ENCODE peak calls at places on chromosomes 12 and 14, in four cellular contexts. S, Y, H and V are unnamed samples.

GRCh38 chr14:101315802-101316296 is 245.4 kb upstream of the DIO3 start:
- DNase-seq in S (peak), Y (no peak), H (no peak), V (no peak)

GRCh38 chr14:70096866-70097265 is 91.9 kb downstream of the SLC8A3 start:
- DNase-seq in S (no peak), Y (no peak), H (peak), V (no peak)

GRCh38 chr12:123660328-123660727 is 10.6 kb upstream of the TCTN2 start:
- DNase-seq in S (no peak), Y (no peak), H (no peak), V (no peak)

GRCh38 chr12:113214938-113215400 is 6.3 kb upstream of the TPCN1 start:
- DNase-seq in S (no peak), Y (no peak), H (peak), V (peak)

GRCh38 chr14:91310620-91311283 is 66.2 kb upstream of the GPR68 start:
- DNase-seq in S (no peak), Y (no peak), H (no peak), V (no peak)

GRCh38 chr12:66598081-66598480 is 80.8 kb downstream of the GRIP1 start:
- DNase-seq in S (no peak), Y (no peak), H (no peak), V (no peak)

GRCh38 chr12:57319678-57320469 is 68.9 kb upstream of the STAC3 start:
- DNase-seq in S (no peak), Y (no peak), H (no peak), V (no peak)

GRCh38 chr12:91460457-91460856 is 277.8 kb upstream of the DCN start:
- DNase-seq in S (no peak), Y (no peak), H (no peak), V (no peak)

GRCh38 chr14:53022593-53022992 is 71.7 kb upstream of the FERMT2 start:
- DNase-seq in S (no peak), Y (no peak), H (no peak), V (no peak)

GRCh38 chr12:1933342-1933992 is 15.0 kb upstream of the CACNA2D4 start:
- DNase-seq in S (peak), Y (no peak), H (no peak), V (no peak)

GRCh38 chr14:56046546-56046945 is 71.7 kb upstream of the PELI2 start:
- DNase-seq in S (no peak), Y (no peak), H (no peak), V (no peak)

GRCh38 chr12:2804390-2805145 is 7.9 kb upstream of the ITFG2 start:
- DNase-seq in S (no peak), Y (no peak), H (no peak), V (no peak)

GRCh38 chr14:73250781-73251500 is 13.6 kb downstream of the PAPLN start:
- DNase-seq in S (no peak), Y (no peak), H (no peak), V (no peak)

GRCh38 chr12:96136129-96136528 is 58.0 kb upstream of the ELK3 start:
- DNase-seq in S (no peak), Y (no peak), H (no peak), V (no peak)

GRCh38 chr12:65657635-65658034 is 166.6 kb upstream of the HMGA2 start:
- DNase-seq in S (no peak), Y (no peak), H (no peak), V (no peak)

GRCh38 chr12:47935196-47935595 is 28.2 kb upstream of the TMEM106C start:
- DNase-seq in S (no peak), Y (no peak), H (peak), V (no peak)

GRCh38 chr14:65117795-65118746 is 15.8 kb upstream of the MAX start:
- DNase-seq in S (no peak), Y (no peak), H (no peak), V (no peak)

GRCh38 chr14:30966415-30967363 is 58.8 kb upstream of the AP4S1 start:
- DNase-seq in S (no peak), Y (no peak), H (no peak), V (no peak)

GRCh38 chr12:67531051-67531450 is 117.5 kb upstream of the DYRK2 start:
- DNase-seq in S (no peak), Y (no peak), H (no peak), V (no peak)

GRCh38 chr14:26394114-26394855 is 203.5 kb downstream of the NOVA1 start:
- DNase-seq in S (no peak), Y (no peak), H (no peak), V (no peak)

GRCh38 chr14:55533960-55534359 is 46.0 kb upstream of the KTN1 start:
- DNase-seq in S (no peak), Y (no peak), H (no peak), V (no peak)

GRCh38 chr12:16349132-16349463 is 1.7 kb downstream of the MGST1 start:
- DNase-seq in S (no peak), Y (peak), H (peak), V (no peak)

GRCh38 chr14:68345738-68346137 is 447.1 kb downstream of the ZFP36L1 start:
- DNase-seq in S (no peak), Y (no peak), H (no peak), V (no peak)

GRCh38 chr14:68544150-68544892 is 248.5 kb downstream of the ZFP36L1 start:
- DNase-seq in S (no peak), Y (no peak), H (no peak), V (no peak)

GRCh38 chr12:9372202-9372601 is 164.0 kb upstream of the PZP start:
- DNase-seq in S (no peak), Y (no peak), H (peak), V (no peak)

DNA sequence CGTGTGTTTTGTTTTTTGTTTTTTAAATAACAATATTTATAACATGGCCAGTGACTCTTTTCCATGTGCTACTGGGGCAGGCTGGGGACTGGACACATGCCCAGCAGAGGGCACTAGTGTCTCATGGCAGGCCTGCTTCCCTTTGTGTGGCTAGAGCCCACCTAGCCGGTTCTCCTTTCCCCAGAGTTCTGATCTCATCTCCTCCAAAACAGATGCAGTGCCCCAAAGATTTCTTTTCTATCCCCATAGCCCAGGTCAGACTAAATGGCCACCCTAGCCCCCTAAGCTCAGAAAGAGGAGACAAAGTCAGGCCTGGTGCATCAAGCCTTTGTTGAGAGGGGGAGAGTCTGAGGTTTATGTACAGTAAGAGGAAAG is 21.2 kb downstream of the PRPF40B start:
- DNase-seq in S (peak), Y (peak), H (peak), V (peak)
- TF ChIP-seq KDM1A in S (no peak), Y (no peak), H (no peak), V (no peak)

DNA sequence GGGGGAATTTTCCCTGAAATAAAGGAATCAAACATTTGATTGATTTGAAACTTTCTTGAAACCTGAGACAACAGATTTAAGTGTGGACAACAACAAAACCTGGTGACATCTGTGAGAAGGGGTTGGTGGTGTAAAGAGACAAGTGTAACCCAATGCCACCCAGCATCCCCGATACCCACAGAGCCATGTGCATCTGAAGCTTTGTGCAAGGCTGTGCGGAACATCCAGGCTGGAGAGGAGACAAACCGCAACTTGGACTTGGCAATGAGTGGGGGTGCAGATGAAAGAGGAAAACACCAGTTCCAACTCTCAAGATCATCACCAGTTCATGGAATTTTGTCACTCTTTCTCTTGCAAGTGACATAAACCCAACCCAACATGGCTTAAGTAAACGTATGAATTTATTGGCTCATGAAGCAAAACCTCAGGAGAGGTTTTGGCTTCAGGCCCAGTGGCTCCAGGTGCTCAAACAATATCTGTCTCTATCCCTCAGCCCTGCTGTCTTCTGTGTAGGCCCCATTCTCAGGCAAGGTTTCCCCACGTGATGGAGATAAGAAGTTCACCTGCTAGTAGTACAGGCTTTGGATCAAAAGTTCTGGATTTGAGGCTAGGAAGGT is 55.2 kb upstream of the NTF3 start:
- DNase-seq in S (no peak), Y (no peak), H (no peak), V (no peak)
- TF ChIP-seq ZNF274 in S (no peak), Y (no peak), H (no peak), V (no peak)

DNA sequence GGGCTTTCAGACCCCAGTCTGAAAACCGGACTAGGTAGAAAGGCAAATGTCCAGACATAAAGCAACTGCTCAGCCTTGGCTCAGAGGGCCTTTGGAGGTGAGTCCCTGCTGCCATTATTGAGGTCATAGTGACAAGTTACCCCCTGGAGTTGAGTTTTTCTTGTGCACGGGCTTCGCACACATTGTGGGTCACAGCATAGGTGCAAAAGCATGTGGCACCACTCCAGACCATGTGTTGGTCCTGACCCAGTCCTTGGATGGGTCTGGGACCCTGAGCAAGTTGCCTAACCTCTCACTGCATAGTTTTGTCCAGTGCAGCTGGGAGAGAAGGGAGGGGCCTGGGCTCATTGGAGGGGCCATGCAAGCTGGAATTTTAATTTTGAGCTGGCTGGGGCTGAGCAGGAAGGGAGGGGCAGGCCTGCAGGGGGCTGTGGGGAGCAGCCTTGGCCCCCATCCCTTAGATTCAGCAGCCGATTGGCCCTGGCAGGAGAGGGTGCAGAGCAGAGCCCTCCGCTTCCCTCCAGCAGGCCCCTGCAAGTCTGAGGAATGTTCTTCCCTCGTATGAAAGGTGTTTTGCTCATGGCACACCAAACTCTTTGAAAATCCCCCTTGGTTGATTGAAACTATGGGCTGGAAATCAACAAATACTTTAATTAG is 4.2 kb upstream of the KRT5 start:
- DNase-seq in S (peak), Y (no peak), H (no peak), V (no peak)
- TF ChIP-seq KDM1A in S (no peak), Y (no peak), H (no peak), V (no peak)

GRCh38 chr14:58288106-58288792 is 10.1 kb upstream of the ARID4A start:
- DNase-seq in S (no peak), Y (no peak), H (no peak), V (no peak)
- TF ChIP-seq ZNF274 in S (no peak), Y (no peak), H (no peak), V (no peak)

GRCh38 chr12:131162113-131162512 is 208.4 kb downstream of the ADGRD1 start:
- DNase-seq in S (no peak), Y (no peak), H (no peak), V (no peak)

GRCh38 chr12:131157739-131158138 is 204.0 kb downstream of the ADGRD1 start:
- DNase-seq in S (no peak), Y (no peak), H (no peak), V (no peak)

GRCh38 chr12:131155131-131155530 is 201.4 kb downstream of the ADGRD1 start:
- DNase-seq in S (no peak), Y (no peak), H (no peak), V (no peak)

GRCh38 chr12:131163189-131163738 is 209.6 kb downstream of the ADGRD1 start:
- DNase-seq in S (no peak), Y (no peak), H (no peak), V (no peak)

GRCh38 chr12:131159660-131160059 is 206.0 kb downstream of the ADGRD1 start:
- DNase-seq in S (no peak), Y (no peak), H (peak), V (no peak)
- TF ChIP-seq KDM1A in S (no peak), Y (no peak), H (no peak), V (no peak)

GRCh38 chr12:74660442-74660841 is 122.8 kb downstream of the ATXN7L3B start:
- DNase-seq in S (no peak), Y (no peak), H (no peak), V (no peak)
- TF ChIP-seq ZNF274 in S (no peak), Y (no peak), H (no peak), V (no peak)